ENCODE peak calls at places on chromosomes 2 and 18, in ten cellular contexts. U is coronary artery, G is HFF-Myc, N is endothelial cell of umbilical vein, R is fibroblast of pulmonary artery, L is cardiac fibroblast, D is upper lobe of right lung, P is lower leg skin, I is GM23338, C is gastrocnemius medialis. T is an unnamed sample.

GRCh38 chr2:98589489-98589888 is 18.8 kb downstream of the COA5 start:
- DNase-seq in N (no peak), C (no peak), R (no peak), G (no peak), L (no peak), I (no peak), P (no peak), U (no peak), D (no peak), T (no peak)

GRCh38 chr18:48949606-48950535 is 894 bp downstream of the SMAD7 start:
- DNase-seq in N (peak), L (peak), D (peak), I (peak), U (peak), R (peak), P (no peak), C (no peak), G (no peak), T (no peak)

GRCh38 chr2:194301946-194302345 is 1355.1 kb upstream of the SLC39A10 start:
- DNase-seq in D (no peak), N (no peak), U (no peak), L (no peak), I (no peak), P (no peak), C (no peak), G (no peak), R (no peak), T (no peak)

GRCh38 chr2:148796735-148797512 is 78.1 kb upstream of the KIF5C start:
- DNase-seq in L (no peak), G (no peak), P (no peak), C (no peak), R (no peak), D (no peak), U (no peak), I (no peak), N (no peak), T (no peak)

GRCh38 chr2:106065268-106065982 is 128.7 kb downstream of the UXS1 start:
- DNase-seq in P (no peak), I (peak), C (no peak), D (no peak), G (no peak), R (no peak), U (no peak), N (no peak), L (no peak), T (no peak)

GRCh38 chr18:76465630-76466409 is 29.2 kb downstream of the ZNF516 start:
- DNase-seq in C (no peak), N (no peak), R (no peak), P (no peak), G (no peak), I (no peak), L (no peak), D (no peak), U (peak), T (no peak)

GRCh38 chr18:10135302-10135926 is 221.6 kb downstream of the VAPA start:
- DNase-seq in L (peak), G (no peak), U (no peak), I (no peak), C (no peak), P (no peak), D (no peak), N (no peak), R (no peak), T (peak)

GRCh38 chr2:224023188-224023587 is 15.9 kb downstream of the SERPINE2 start:
- DNase-seq in I (no peak), D (no peak), P (no peak), N (no peak), U (no peak), R (peak), L (peak), G (no peak), C (no peak), T (peak)

GRCh38 chr2:127588241-127588640 is 52.8 kb downstream of the MYO7B start:
- DNase-seq in R (no peak), N (no peak), G (no peak), P (no peak), D (peak), C (peak), I (no peak), L (no peak), U (peak), T (no peak)

GRCh38 chr2:214481204-214481603 is 70.3 kb downstream of the VWC2L start:
- DNase-seq in C (peak), P (no peak), D (no peak), L (peak), N (no peak), R (peak), G (no peak), U (no peak), I (no peak), T (peak)

GRCh38 chr2:239300242-239300641 is 100.6 kb downstream of the HDAC4 start:
- DNase-seq in U (peak), G (no peak), R (no peak), I (no peak), D (no peak), N (no peak), C (no peak), P (no peak), L (no peak), T (no peak)

GRCh38 chr2:158912122-158912521 is 56.3 kb upstream of the TANC1 start:
- DNase-seq in N (no peak), I (no peak), G (no peak), C (no peak), R (no peak), L (no peak), P (no peak), D (no peak), U (no peak), T (no peak)

GRCh38 chr2:174445248-174445647 is 41.6 kb downstream of the GPR155 start:
- DNase-seq in C (no peak), G (no peak), P (no peak), U (no peak), R (peak), L (peak), N (no peak), D (no peak), I (no peak), T (peak)

GRCh38 chr2:226431301-226431955 is 368.2 kb downstream of the IRS1 start:
- DNase-seq in P (no peak), N (no peak), C (no peak), I (no peak), L (peak), U (no peak), R (peak), G (no peak), D (no peak), T (no peak)

GRCh38 chr18:77080283-77080682 is 52.3 kb downstream of the MBP start:
- DNase-seq in U (no peak), I (no peak), C (no peak), G (no peak), D (no peak), L (no peak), R (no peak), N (no peak), P (no peak), T (no peak)

GRCh38 chr2:241878007-241878970 is 8.8 kb downstream of the RTP5 start:
- DNase-seq in R (peak), I (peak), D (peak), U (no peak), N (peak), C (peak), L (peak), P (peak), G (no peak), T (peak)

GRCh38 chr2:230881840-230882239 is 17.1 kb downstream of the ITM2C start:
- DNase-seq in U (no peak), G (no peak), R (no peak), C (no peak), I (no peak), P (no peak), N (no peak), L (no peak), D (no peak), T (no peak)

GRCh38 chr2:79982445-79982844 is 322.1 kb downstream of the LRRTM1 start:
- DNase-seq in L (no peak), U (no peak), C (no peak), D (peak), P (no peak), I (peak), R (no peak), N (no peak), G (no peak), T (no peak)

GRCh38 chr2:237723613-237724012 is 75.0 kb upstream of the RBM44 start:
- DNase-seq in U (no peak), G (peak), L (peak), I (peak), N (no peak), P (no peak), D (no peak), R (no peak), C (no peak), T (peak)

GRCh38 chr2:75729861-75730260 is 19.1 kb upstream of the GCFC2 start:
- DNase-seq in G (no peak), R (peak), L (no peak), N (peak), C (no peak), I (peak), D (no peak), U (no peak), P (no peak), T (no peak)

GRCh38 chr2:189149981-189150380 is 29.6 kb downstream of the COL5A2 start:
- DNase-seq in G (no peak), U (no peak), C (no peak), N (peak), L (peak), I (no peak), D (no peak), R (peak), P (no peak), T (peak)

GRCh38 chr2:128821010-128821409 is 502.3 kb upstream of the HS6ST1 start:
- DNase-seq in I (no peak), R (no peak), G (no peak), C (no peak), D (no peak), L (no peak), P (no peak), U (no peak), N (no peak), T (no peak)

GRCh38 chr18:2901405-2901989 is 54.7 kb downstream of the EMILIN2 start:
- DNase-seq in D (no peak), N (no peak), I (no peak), L (no peak), R (no peak), U (no peak), P (no peak), G (peak), C (no peak), T (peak)

GRCh38 chr2:180416553-180417113 is 409.5 kb upstream of the CWC22 start:
- DNase-seq in N (no peak), G (no peak), P (no peak), I (no peak), D (no peak), U (no peak), R (no peak), L (no peak), C (no peak), T (no peak)

GRCh38 chr2:47097563-47097962 is 57.5 kb downstream of the STPG4 start:
- DNase-seq in C (no peak), G (no peak), N (no peak), D (no peak), L (no peak), U (no peak), P (no peak), R (no peak), I (no peak), T (no peak)

GRCh38 chr2:178271629-178272333 is 77.5 kb downstream of the OSBPL6 start:
- DNase-seq in P (peak), N (no peak), L (peak), R (peak), G (no peak), I (no peak), D (no peak), U (peak), C (peak), T (peak)

GRCh38 chr2:122530812-122531211 is 775.4 kb downstream of the TSN start:
- DNase-seq in P (no peak), I (no peak), R (no peak), C (no peak), G (no peak), L (no peak), N (no peak), U (no peak), D (no peak), T (no peak)

GRCh38 chr2:237704476-237705224 is 77.3 kb downstream of the LRRFIP1 start:
- DNase-seq in U (no peak), I (no peak), N (peak), C (no peak), R (peak), G (no peak), D (no peak), P (no peak), L (peak), T (peak)

GRCh38 chr2:118874324-118874723 is 26.9 kb upstream of the EN1 start:
- DNase-seq in P (no peak), R (no peak), N (no peak), D (no peak), U (no peak), L (no peak), I (no peak), C (no peak), G (no peak), T (no peak)

GRCh38 chr2:64212801-64213321 is 68.6 kb upstream of the PELI1 start:
- DNase-seq in G (no peak), D (no peak), N (no peak), R (peak), P (no peak), I (peak), U (no peak), C (no peak), L (peak), T (peak)

GRCh38 chr2:14427982-14428567 is 204.4 kb upstream of the LRATD1 start:
- DNase-seq in N (no peak), P (peak), U (no peak), I (no peak), L (peak), D (no peak), G (no peak), C (no peak), R (peak), T (peak)

GRCh38 chr2:141341444-141341843 is 789.4 kb downstream of the LRP1B start:
- DNase-seq in P (no peak), L (peak), I (no peak), D (no peak), R (peak), U (no peak), G (peak), N (peak), C (no peak), T (peak)

GRCh38 chr2:160358051-160358450 is 135.6 kb downstream of the RBMS1 start:
- DNase-seq in I (no peak), R (no peak), U (no peak), G (no peak), C (no peak), L (peak), N (no peak), D (no peak), P (no peak), T (peak)

DNA sequence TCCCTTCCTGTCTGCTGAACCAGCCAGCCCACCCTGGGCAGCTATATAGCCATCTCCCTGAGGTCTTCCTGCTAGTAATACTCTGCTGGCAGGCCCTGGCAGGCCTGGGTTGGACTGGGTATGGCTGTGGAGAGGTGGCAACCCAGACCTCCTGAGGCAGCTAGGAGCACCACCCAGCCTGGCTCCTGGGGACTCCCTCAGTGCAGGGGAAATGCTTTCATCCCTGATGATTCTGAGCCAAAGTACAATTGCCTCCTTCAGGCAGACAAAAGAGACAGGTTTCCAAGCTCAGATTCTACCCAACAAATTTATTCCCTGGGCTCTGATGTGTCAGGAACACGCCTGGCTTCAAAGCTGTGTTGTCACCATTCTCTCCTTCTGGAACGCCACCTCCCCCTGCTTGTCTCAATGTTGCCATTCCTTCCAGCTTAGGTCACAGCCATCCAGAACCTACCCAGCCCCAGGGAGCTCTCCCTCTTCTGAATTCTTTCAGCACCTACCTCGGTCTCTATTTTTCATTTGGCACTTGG is 4.7 kb upstream of the DNAJB2 start:
- DNase-seq in D (peak), G (no peak), I (peak), L (peak), P (no peak), U (peak), R (peak), C (peak), N (no peak), T (peak)
- TF ChIP-seq CTCF in D (no peak), G (no peak), I (no peak), L (no peak), P (no peak), U (no peak), R (no peak), C (no peak), N (no peak), T (no peak)

DNA sequence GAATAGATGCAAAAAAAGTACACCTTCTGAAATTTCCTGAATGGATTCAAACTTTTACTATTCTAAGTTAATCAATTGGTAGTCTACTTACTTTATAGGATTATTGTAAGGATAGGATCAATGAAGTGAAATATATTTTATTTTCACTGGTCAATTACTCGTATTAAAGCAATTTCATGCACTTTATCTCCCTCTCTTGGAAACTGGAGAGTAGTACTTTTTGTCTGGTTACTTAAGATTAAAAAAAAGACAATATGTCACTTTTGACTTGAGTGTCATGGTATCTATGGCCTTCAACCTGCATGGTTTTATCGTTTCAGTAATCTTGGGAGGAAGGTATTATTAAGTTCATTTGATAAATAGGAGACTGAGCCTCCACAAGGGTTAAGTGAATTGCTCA is 1.0 kb upstream of the KYNU start:
- DNase-seq in N (peak), P (no peak), G (no peak), C (no peak), D (no peak), R (peak), I (no peak), U (no peak), L (peak), T (peak)
- H3K4me3 ChIP-seq in N (no peak), P (no peak), G (no peak), C (no peak), D (no peak), R (no peak), I (no peak), U (no peak), L (no peak), T (no peak)

GRCh38 chr2:176269319-176270099 is at the start of gene MTX2:
- DNase-seq in P (peak), N (peak), G (peak), D (peak), L (peak), C (peak), R (peak), U (peak), I (peak), T (peak)
- TF ChIP-seq CTCF in P (no peak), N (peak), G (no peak), D (peak), L (no peak), C (no peak), R (no peak), U (no peak), I (no peak), T (no peak)

GRCh38 chr18:36812686-36813085 is 16.1 kb downstream of the TPGS2 start:
- DNase-seq in D (no peak), L (no peak), R (peak), I (no peak), G (no peak), P (no peak), C (no peak), U (no peak), N (no peak), T (no peak)

GRCh38 chr18:36808681-36809080 is 20.1 kb downstream of the TPGS2 start:
- DNase-seq in U (no peak), D (no peak), N (no peak), R (peak), G (no peak), P (no peak), I (no peak), C (no peak), L (peak), T (peak)

GRCh38 chr18:36811430-36811829 is 17.4 kb downstream of the TPGS2 start:
- DNase-seq in R (no peak), L (no peak), G (no peak), I (no peak), U (no peak), N (no peak), C (no peak), P (no peak), D (no peak), T (no peak)

GRCh38 chr18:36811955-36812354 is 16.8 kb downstream of the TPGS2 start:
- DNase-seq in I (no peak), L (peak), D (no peak), R (peak), N (no peak), C (no peak), G (no peak), P (no peak), U (no peak), T (no peak)

DNA sequence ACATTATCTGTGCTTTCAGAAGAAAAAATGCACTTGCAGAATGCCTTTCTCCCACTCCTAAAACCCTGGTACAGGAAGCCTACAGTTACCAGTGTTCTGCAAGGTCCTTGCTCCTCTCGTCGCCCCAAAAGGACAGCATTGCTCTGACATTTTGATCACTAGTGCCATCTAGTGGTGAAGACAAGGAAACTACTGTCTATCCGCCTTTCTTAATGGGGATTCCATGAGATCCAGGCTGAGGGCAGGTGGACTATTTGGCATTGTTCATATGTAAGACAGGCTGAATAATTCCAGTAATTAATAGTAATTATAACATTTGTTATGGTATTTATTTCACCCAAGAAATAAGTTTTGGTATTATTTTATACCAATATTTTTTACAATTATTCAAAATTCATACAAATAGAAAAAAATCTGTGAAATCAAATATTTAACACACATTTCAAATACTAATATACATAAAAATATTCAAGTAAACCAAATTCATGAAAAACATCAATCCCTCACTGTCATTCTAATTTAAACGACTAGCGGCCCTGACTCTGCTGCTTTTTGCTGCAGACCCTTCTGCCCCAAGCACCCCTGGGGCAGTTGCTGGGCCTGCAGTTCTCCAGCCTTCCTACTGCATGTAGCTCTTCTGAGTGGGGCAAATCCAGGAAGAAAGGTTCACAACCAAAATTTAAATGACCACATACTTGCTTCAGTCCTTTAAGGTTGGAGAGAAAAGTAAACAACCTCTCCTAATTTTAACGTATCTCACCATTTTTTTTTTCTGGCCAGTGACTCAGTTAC is 19.0 kb downstream of the TPGS2 start:
- DNase-seq in U (no peak), D (no peak), G (no peak), C (peak), I (peak), N (peak), P (peak), L (peak), R (peak), T (peak)
- H3K4me3 ChIP-seq in U (no peak), D (no peak), G (no peak), C (no peak), I (no peak), N (no peak), P (no peak), L (no peak), R (no peak), T (no peak)